ENCODE peak calls at places on chromosomes 13 and 19, in five cellular contexts. P is lower lobe of right lung, B is cardiac muscle cell, Y is colonic mucosa, X is breast epithelium. F is an unnamed sample. For H3K4me1, the result is how much of the 10 kb centered on the place peaks cover.

GRCh38 chr13:37627428-37627827 is 28.9 kb upstream of the POSTN start:
- DNase-seq in B (no peak), Y (no peak), P (no peak), X (no peak), F (no peak)

GRCh38 chr13:32124743-32125142 is 93.2 kb downstream of the FRY start:
- DNase-seq in P (no peak), X (no peak), Y (no peak), B (no peak), F (no peak)

GRCh38 chr13:26991508-26992181 is 180.0 kb downstream of the USP12 start:
- DNase-seq in B (no peak), X (no peak), P (no peak), Y (no peak), F (peak)

GRCh38 chr19:55482967-55483671 is 1.9 kb upstream of the NAT14 start:
- DNase-seq in P (no peak), X (no peak), Y (no peak), B (no peak), F (no peak)

GRCh38 chr19:35143231-35143715 is at the start of gene FXYD7:
- DNase-seq in X (no peak), B (no peak), Y (no peak), P (no peak), F (no peak)

GRCh38 chr19:14021474-14021873 is 6.5 kb upstream of the RLN3 start:
- DNase-seq in Y (no peak), B (no peak), X (no peak), P (peak), F (no peak)

GRCh38 chr13:20127263-20127562 is 33.6 kb downstream of the GJA3 start:
- DNase-seq in Y (no peak), B (no peak), X (no peak), P (no peak), F (no peak)

GRCh38 chr19:14473073-14473790 is 1.9 kb downstream of the PTGER1 start:
- DNase-seq in B (no peak), P (no peak), X (no peak), Y (no peak), F (no peak)

GRCh38 chr13:94673841-94674240 is 38.5 kb downstream of the SOX21 start:
- DNase-seq in P (no peak), B (no peak), X (no peak), Y (no peak), F (no peak)

GRCh38 chr19:50266896-50267295 is 62.3 kb downstream of the KCNC3 start:
- DNase-seq in Y (peak), X (no peak), B (no peak), P (no peak), F (no peak)

GRCh38 chr13:104816716-104817115 is 1718.7 kb downstream of the EFNB2 start:
- DNase-seq in B (no peak), X (no peak), P (no peak), Y (no peak), F (no peak)

GRCh38 chr19:48452255-48452654 is 3.1 kb upstream of the KCNJ14 start:
- DNase-seq in X (no peak), B (no peak), Y (peak), P (no peak), F (no peak)

GRCh38 chr13:112711528-112712265 is 21.9 kb downstream of the ATP11A start:
- DNase-seq in B (peak), X (peak), P (peak), Y (peak), F (peak)

GRCh38 chr19:32631381-32631780 is 43.6 kb downstream of the ANKRD27 start:
- DNase-seq in P (no peak), X (no peak), Y (no peak), B (no peak), F (no peak)

GRCh38 chr19:16039081-16039480 is 37.2 kb upstream of the TPM4 start:
- DNase-seq in P (peak), X (no peak), Y (no peak), B (no peak), F (no peak)

GRCh38 chr13:110868631-110869165 is 46.2 kb downstream of the ANKRD10 start:
- DNase-seq in B (no peak), P (no peak), X (no peak), Y (no peak), F (no peak)

GRCh38 chr19:6062274-6062673 is 48.0 kb downstream of the RFX2 start:
- DNase-seq in P (peak), Y (peak), X (peak), B (no peak), F (peak)

GRCh38 chr13:47846886-47847285 is 154.2 kb downstream of the SUCLA2 start:
- DNase-seq in P (no peak), Y (no peak), X (no peak), B (no peak), F (no peak)

GRCh38 chr19:42108527-42109389 is 23.5 kb downstream of the POU2F2 start:
- DNase-seq in B (peak), X (no peak), Y (peak), P (peak), F (peak)

GRCh38 chr13:48233886-48234488 is 981 bp downstream of the ITM2B start:
- DNase-seq in P (no peak), B (no peak), X (no peak), Y (no peak), F (no peak)

GRCh38 chr19:58095328-58095727 is 2.7 kb downstream of the ZSCAN18 start:
- DNase-seq in P (no peak), B (no peak), X (no peak), Y (no peak), F (no peak)

GRCh38 chr19:57903298-57904174 is 12.9 kb downstream of the ZNF417 start:
- DNase-seq in Y (no peak), B (peak), P (no peak), X (no peak), F (no peak)

GRCh38 chr19:50239916-50240585 is 36.6 kb downstream of the MYH14 start:
- DNase-seq in P (no peak), Y (no peak), X (no peak), B (no peak), F (no peak)

GRCh38 chr19:21878646-21879045 is 42.7 kb upstream of the ZNF43 start:
- DNase-seq in X (no peak), B (no peak), Y (no peak), P (no peak), F (no peak)

GRCh38 chr19:33551676-33552075 is 30.1 kb upstream of the PEPD start:
- DNase-seq in P (no peak), X (no peak), Y (no peak), B (no peak), F (no peak)

GRCh38 chr13:48192536-48192935 is 40.5 kb upstream of the ITM2B start:
- DNase-seq in X (no peak), Y (no peak), P (no peak), B (no peak), F (no peak)

GRCh38 chr13:67069117-67069767 is 160.9 kb downstream of the PCDH9 start:
- DNase-seq in B (no peak), P (no peak), Y (no peak), X (no peak), F (no peak)

GRCh38 chr19:13859361-13859880 is 17.5 kb upstream of the NANOS3 start:
- DNase-seq in Y (no peak), B (no peak), X (no peak), P (no peak), F (no peak)

GRCh38 chr13:73303858-73304257 is 245.1 kb downstream of the KLF5 start:
- DNase-seq in B (no peak), X (no peak), P (no peak), Y (no peak), F (no peak)

GRCh38 chr19:2097330-2098327 is 914 bp downstream of the IZUMO4 start:
- DNase-seq in P (no peak), B (no peak), X (no peak), Y (no peak), F (no peak)

GRCh38 chr13:48891586-48891985 is 84.1 kb upstream of the FNDC3A start:
- DNase-seq in X (no peak), Y (no peak), B (no peak), P (no peak), F (no peak)

DNA sequence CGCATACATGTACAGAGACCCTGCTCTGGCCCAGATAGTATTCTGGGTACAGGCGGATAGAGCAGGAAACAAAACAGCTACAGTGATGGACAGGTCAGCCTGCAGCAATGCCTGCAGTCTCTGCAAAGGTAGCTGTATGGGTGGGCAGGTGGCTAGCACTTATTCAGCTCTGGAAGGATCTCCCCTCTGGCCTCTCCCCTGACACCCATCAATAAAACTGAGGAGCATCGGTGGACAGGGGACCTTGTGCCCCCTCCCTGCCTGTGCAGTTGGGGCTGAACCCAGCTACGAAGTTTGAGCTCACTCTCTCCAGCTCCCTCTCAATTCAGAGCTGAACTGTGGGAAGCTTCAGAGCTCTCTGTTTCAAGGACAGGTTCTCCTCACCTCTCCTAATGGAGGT is 1.6 kb downstream of the ALOX5AP start:
- DNase-seq in B (no peak), Y (no peak), X (no peak), P (no peak), F (no peak)
- H3K4me3 ChIP-seq in B (no peak), Y (no peak), X (peak), P (peak), F (no peak)

GRCh38 chr13:23628250-23628649 is 58.0 kb downstream of the TNFRSF19 start:
- DNase-seq in X (no peak), B (no peak), P (no peak), Y (no peak), F (no peak)
- TF ChIP-seq CTCF in X (no peak), B (no peak), P (no peak), Y (no peak), F (no peak)

DNA sequence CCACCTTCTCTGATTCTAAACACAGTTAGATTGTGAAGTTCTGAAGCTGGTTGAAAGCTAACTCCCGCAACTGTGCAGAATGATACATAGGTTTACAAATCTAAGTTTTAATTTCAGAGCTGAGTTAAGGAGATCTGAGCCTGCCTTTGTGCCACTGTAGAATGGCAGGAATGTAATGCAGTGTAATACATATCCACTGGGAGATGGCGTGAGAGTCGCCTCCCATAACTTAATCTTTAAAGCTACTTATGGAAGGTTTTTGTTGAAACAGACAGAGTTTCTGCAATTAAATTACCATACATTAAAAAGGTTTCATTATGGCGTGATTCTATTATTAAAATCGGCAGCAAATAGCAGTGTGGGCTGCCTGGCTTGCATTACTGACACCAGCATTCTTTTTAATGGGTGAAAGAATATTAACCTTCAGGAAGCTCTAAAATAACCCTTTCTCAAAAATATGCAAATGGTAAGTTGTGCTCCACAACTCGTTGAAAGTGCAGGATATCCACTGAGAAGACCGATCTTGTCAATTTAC is 257.4 kb downstream of the OLFM4 start:
- DNase-seq in P (no peak), Y (no peak), X (no peak), B (no peak), F (no peak)
- H3K4me1 ChIP-seq in P (under half), Y (under half), X (under half), B (under half), F (under half)

DNA sequence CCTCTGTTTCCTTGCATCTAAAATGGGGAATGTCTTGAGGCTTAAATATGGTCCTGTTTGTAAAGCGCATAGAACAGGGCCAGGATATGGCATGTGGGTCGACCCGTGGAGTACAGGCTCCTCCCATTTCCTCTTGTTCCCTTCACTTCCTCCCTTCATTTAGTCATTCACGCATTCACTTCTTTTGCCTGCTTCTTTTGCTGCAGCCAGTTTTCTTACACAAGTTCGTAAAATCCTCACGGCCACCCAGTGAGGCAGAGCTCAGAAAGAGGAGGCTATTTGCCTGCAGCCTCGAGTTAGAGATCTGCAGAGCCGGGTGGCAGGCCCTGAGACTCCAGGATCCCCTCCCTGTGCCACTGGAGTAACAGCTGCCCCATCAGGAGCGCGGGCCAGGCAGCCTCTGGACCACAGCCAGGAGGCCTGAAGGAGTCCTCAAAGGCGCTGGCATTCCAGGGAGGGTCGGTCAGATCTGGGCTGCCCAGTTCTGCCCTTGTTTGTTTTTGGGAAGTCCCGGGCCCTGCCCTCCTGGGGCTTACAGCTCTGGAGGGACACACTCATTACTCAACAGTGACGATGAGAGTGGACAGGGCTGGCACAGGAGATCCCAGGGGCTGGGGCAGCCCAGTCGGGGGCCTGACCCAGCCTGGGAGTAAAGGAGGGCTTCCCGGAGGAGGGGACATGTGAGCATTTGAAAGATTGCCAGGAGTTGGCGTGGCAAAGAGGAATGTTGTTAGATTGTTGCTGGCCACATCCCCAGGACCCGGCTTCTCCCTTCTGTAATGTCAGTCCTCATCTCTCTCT is 4.6 kb downstream of the PPP5C start:
- DNase-seq in B (no peak), P (peak), X (no peak), Y (peak), F (peak)
- H3K4me3 ChIP-seq in B (no peak), P (peak), X (peak), Y (no peak), F (no peak)

GRCh38 chr13:61024046-61024445 is 391.6 kb downstream of the PCDH20 start:
- DNase-seq in B (no peak), Y (no peak), X (no peak), P (no peak), F (no peak)

GRCh38 chr13:61030445-61030844 is 385.2 kb downstream of the PCDH20 start:
- DNase-seq in Y (no peak), B (no peak), P (no peak), X (no peak), F (no peak)

DNA sequence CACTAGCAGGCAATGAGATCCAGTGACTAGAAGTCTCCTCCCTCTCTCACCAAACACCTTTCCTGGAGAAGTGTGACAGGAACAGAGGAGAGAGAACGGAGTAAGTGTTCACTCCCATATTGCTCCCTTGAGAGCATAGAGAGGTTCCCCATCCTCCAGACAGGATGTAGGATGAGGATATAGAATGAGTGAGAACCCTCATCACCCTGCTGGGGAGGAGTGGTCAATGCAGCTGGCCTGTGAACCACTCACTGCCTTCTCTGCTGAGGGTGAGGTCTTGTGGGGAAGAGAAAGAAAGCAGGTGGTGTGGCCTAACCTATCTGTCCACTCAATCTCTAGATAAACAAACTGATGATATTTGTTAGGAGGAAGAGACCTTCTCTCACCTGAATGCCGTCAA is 386.6 kb downstream of the PCDH20 start:
- DNase-seq in Y (no peak), X (no peak), B (no peak), P (no peak), F (no peak)
- TF ChIP-seq CTCF in Y (no peak), X (no peak), B (no peak), P (no peak), F (no peak)

GRCh38 chr13:30413842-30414241 is 8.5 kb upstream of the UBE2L5 start:
- DNase-seq in P (no peak), B (no peak), Y (no peak), X (no peak), F (no peak)
- H3K4me1 ChIP-seq in P (under half), B (under half), Y (under half), X (under half), F (under half)

GRCh38 chr19:30473334-30473867 is 101.2 kb downstream of the ZNF536 start:
- DNase-seq in Y (no peak), X (no peak), B (no peak), P (no peak), F (no peak)
- H3K4me3 ChIP-seq in Y (no peak), X (no peak), B (no peak), P (no peak), F (no peak)

DNA sequence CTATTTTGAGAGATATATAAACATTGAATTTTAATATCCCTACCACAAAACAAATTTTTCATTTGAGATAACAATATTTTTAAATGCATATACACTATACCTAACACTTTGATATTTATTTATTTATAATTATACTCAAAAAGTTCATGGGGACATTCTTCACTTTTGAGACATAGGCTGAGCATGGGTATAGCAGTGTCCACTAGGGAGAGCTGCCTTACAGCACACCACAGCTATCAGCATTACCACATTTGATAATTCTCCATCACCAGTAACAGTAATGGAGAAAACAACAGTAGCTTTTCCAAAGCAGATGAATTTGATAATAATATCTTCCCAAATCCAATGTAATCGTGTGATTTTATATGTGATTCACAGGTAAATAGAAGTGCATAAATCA is 626.1 kb downstream of the DACH1 start:
- DNase-seq in P (no peak), Y (no peak), X (no peak), B (peak), F (no peak)
- TF ChIP-seq CTCF in P (peak), Y (peak), X (no peak), B (peak), F (peak)

GRCh38 chr19:7348587-7349230 is at the start of gene ARHGEF18:
- DNase-seq in P (peak), X (no peak), B (no peak), Y (no peak), F (peak)
- H3K4me1 ChIP-seq in P (under half), X (under half), B (under half), Y (under half), F (under half)